ENCODE peak calls at places on chromosomes 2 and 18, in seven cellular contexts. One of them, this sample, is unnamed.

GRCh38 chr18:5500158-5500939 is 43.4 kb downstream of the EPB41L3 start:
- DNase-seq in cardiac fibroblast: no peak
- DNase-seq in tibial artery: no peak
- DNase-seq in A549: no peak
- DNase-seq in left ventricle myocardium inferior: no peak
- DNase-seq in osteoblast: no peak
- DNase-seq in astrocyte of the spinal cord: no peak
- DNase-seq in this sample: no peak

GRCh38 chr18:27763341-27763740 is 413.6 kb downstream of the CDH2 start:
- DNase-seq in cardiac fibroblast: no peak
- DNase-seq in tibial artery: no peak
- DNase-seq in A549: no peak
- DNase-seq in left ventricle myocardium inferior: no peak
- DNase-seq in osteoblast: no peak
- DNase-seq in astrocyte of the spinal cord: no peak
- DNase-seq in this sample: no peak

GRCh38 chr2:67561411-67561965 is 164.4 kb downstream of the ETAA1 start:
- DNase-seq in cardiac fibroblast: peak; percentile 88
- DNase-seq in tibial artery: no peak
- DNase-seq in A549: peak; percentile 96
- DNase-seq in left ventricle myocardium inferior: peak; percentile 62
- DNase-seq in osteoblast: peak; percentile 69
- DNase-seq in astrocyte of the spinal cord: peak; percentile 48
- DNase-seq in this sample: peak; percentile 68

GRCh38 chr18:44849361-44849760 is 168.7 kb downstream of the SETBP1 start:
- DNase-seq in cardiac fibroblast: no peak
- DNase-seq in tibial artery: no peak
- DNase-seq in A549: no peak
- DNase-seq in left ventricle myocardium inferior: no peak
- DNase-seq in osteoblast: no peak
- DNase-seq in astrocyte of the spinal cord: no peak
- DNase-seq in this sample: no peak

GRCh38 chr2:203327582-203327917 is 644 bp upstream of the ABI2 start:
- DNase-seq in cardiac fibroblast: peak; percentile 15
- DNase-seq in tibial artery: no peak
- DNase-seq in A549: no peak
- DNase-seq in left ventricle myocardium inferior: no peak
- DNase-seq in osteoblast: peak; percentile 67
- DNase-seq in astrocyte of the spinal cord: no peak
- DNase-seq in this sample: no peak

GRCh38 chr18:8893628-8894231 is 188.4 kb downstream of the MTCL1 start:
- DNase-seq in cardiac fibroblast: no peak
- DNase-seq in tibial artery: no peak
- DNase-seq in A549: no peak
- DNase-seq in left ventricle myocardium inferior: no peak
- DNase-seq in osteoblast: no peak
- DNase-seq in astrocyte of the spinal cord: no peak
- DNase-seq in this sample: no peak

GRCh38 chr2:143808166-143808565 is 678.9 kb downstream of the ARHGAP15 start:
- DNase-seq in cardiac fibroblast: no peak
- DNase-seq in tibial artery: no peak
- DNase-seq in A549: no peak
- DNase-seq in left ventricle myocardium inferior: no peak
- DNase-seq in osteoblast: no peak
- DNase-seq in astrocyte of the spinal cord: no peak
- DNase-seq in this sample: no peak

GRCh38 chr2:55120634-55121359 is 70.5 kb upstream of the RTN4 start:
- DNase-seq in cardiac fibroblast: peak; percentile 80
- DNase-seq in tibial artery: peak; percentile 78
- DNase-seq in A549: no peak
- DNase-seq in left ventricle myocardium inferior: peak; percentile 64
- DNase-seq in osteoblast: peak; percentile 42
- DNase-seq in astrocyte of the spinal cord: peak; percentile 58
- DNase-seq in this sample: no peak

GRCh38 chr2:184760931-184761330 is 162.6 kb downstream of the ZNF804A start:
- DNase-seq in cardiac fibroblast: no peak
- DNase-seq in tibial artery: no peak
- DNase-seq in A549: no peak
- DNase-seq in left ventricle myocardium inferior: no peak
- DNase-seq in osteoblast: no peak
- DNase-seq in astrocyte of the spinal cord: no peak
- DNase-seq in this sample: no peak

GRCh38 chr18:24656571-24656971 is 196.1 kb downstream of the HRH4 start:
- DNase-seq in cardiac fibroblast: no peak
- DNase-seq in tibial artery: no peak
- DNase-seq in A549: no peak
- DNase-seq in left ventricle myocardium inferior: no peak
- DNase-seq in osteoblast: peak; percentile 11
- DNase-seq in astrocyte of the spinal cord: peak; percentile 6
- DNase-seq in this sample: no peak

GRCh38 chr2:20728114-20728758 is 61.3 kb downstream of the GDF7 start:
- DNase-seq in cardiac fibroblast: peak; percentile 37
- DNase-seq in tibial artery: no peak
- DNase-seq in A549: no peak
- DNase-seq in left ventricle myocardium inferior: no peak
- DNase-seq in osteoblast: no peak
- DNase-seq in astrocyte of the spinal cord: peak; percentile 29
- DNase-seq in this sample: no peak

GRCh38 chr2:206993964-206994363 is 54.6 kb downstream of the CPO start:
- DNase-seq in cardiac fibroblast: peak; percentile 42
- DNase-seq in tibial artery: no peak
- DNase-seq in A549: no peak
- DNase-seq in left ventricle myocardium inferior: no peak
- DNase-seq in osteoblast: no peak
- DNase-seq in astrocyte of the spinal cord: no peak
- DNase-seq in this sample: no peak

GRCh38 chr2:56014075-56014730 is 90.6 kb upstream of the EFEMP1 start:
- DNase-seq in cardiac fibroblast: peak; percentile 45
- DNase-seq in tibial artery: no peak
- DNase-seq in A549: no peak
- DNase-seq in left ventricle myocardium inferior: no peak
- DNase-seq in osteoblast: no peak
- DNase-seq in astrocyte of the spinal cord: no peak
- DNase-seq in this sample: no peak

GRCh38 chr2:141699573-141699972 is 431.2 kb downstream of the LRP1B start:
- DNase-seq in cardiac fibroblast: no peak
- DNase-seq in tibial artery: no peak
- DNase-seq in A549: no peak
- DNase-seq in left ventricle myocardium inferior: no peak
- DNase-seq in osteoblast: no peak
- DNase-seq in astrocyte of the spinal cord: no peak
- DNase-seq in this sample: no peak

GRCh38 chr2:51032748-51033355 is 920 bp upstream of the NRXN1 start:
- DNase-seq in cardiac fibroblast: no peak
- DNase-seq in tibial artery: no peak
- DNase-seq in A549: no peak
- DNase-seq in left ventricle myocardium inferior: no peak
- DNase-seq in osteoblast: no peak
- DNase-seq in astrocyte of the spinal cord: no peak
- DNase-seq in this sample: no peak
- H3K4me3 ChIP-seq in cardiac fibroblast: no peak overlapping the region
- H3K4me3 ChIP-seq in tibial artery: no peak overlapping the region
- H3K4me3 ChIP-seq in A549: no peak overlapping the region
- H3K4me3 ChIP-seq in left ventricle myocardium inferior: no peak overlapping the region
- H3K4me3 ChIP-seq in osteoblast: no peak overlapping the region
- H3K4me3 ChIP-seq in astrocyte of the spinal cord: no peak overlapping the region
- H3K4me3 ChIP-seq in this sample: no peak overlapping the region

GRCh38 chr2:172103471-172104292 is 982 bp upstream of the DLX2 start:
- DNase-seq in cardiac fibroblast: peak; percentile 92
- DNase-seq in tibial artery: peak; percentile 87
- DNase-seq in A549: peak; percentile 92
- DNase-seq in left ventricle myocardium inferior: peak; percentile 73
- DNase-seq in osteoblast: peak; percentile 95
- DNase-seq in astrocyte of the spinal cord: peak; percentile 88
- DNase-seq in this sample: peak; percentile 82

GRCh38 chr2:172105715-172106124 is 3.0 kb upstream of the DLX2 start:
- DNase-seq in cardiac fibroblast: no peak
- DNase-seq in tibial artery: no peak
- DNase-seq in A549: no peak
- DNase-seq in left ventricle myocardium inferior: no peak
- DNase-seq in osteoblast: no peak
- DNase-seq in astrocyte of the spinal cord: no peak
- DNase-seq in this sample: no peak

GRCh38 chr2:172107690-172108586 is 5.2 kb upstream of the DLX2 start:
- DNase-seq in cardiac fibroblast: no peak
- DNase-seq in tibial artery: no peak
- DNase-seq in A549: no peak
- DNase-seq in left ventricle myocardium inferior: no peak
- DNase-seq in osteoblast: peak; percentile 53
- DNase-seq in astrocyte of the spinal cord: no peak
- DNase-seq in this sample: no peak

GRCh38 chr2:172108587-172108930 is 5.9 kb upstream of the DLX2 start:
- DNase-seq in cardiac fibroblast: no peak
- DNase-seq in tibial artery: no peak
- DNase-seq in A549: no peak
- DNase-seq in left ventricle myocardium inferior: no peak
- DNase-seq in osteoblast: peak; percentile 29
- DNase-seq in astrocyte of the spinal cord: no peak
- DNase-seq in this sample: no peak

DNA sequence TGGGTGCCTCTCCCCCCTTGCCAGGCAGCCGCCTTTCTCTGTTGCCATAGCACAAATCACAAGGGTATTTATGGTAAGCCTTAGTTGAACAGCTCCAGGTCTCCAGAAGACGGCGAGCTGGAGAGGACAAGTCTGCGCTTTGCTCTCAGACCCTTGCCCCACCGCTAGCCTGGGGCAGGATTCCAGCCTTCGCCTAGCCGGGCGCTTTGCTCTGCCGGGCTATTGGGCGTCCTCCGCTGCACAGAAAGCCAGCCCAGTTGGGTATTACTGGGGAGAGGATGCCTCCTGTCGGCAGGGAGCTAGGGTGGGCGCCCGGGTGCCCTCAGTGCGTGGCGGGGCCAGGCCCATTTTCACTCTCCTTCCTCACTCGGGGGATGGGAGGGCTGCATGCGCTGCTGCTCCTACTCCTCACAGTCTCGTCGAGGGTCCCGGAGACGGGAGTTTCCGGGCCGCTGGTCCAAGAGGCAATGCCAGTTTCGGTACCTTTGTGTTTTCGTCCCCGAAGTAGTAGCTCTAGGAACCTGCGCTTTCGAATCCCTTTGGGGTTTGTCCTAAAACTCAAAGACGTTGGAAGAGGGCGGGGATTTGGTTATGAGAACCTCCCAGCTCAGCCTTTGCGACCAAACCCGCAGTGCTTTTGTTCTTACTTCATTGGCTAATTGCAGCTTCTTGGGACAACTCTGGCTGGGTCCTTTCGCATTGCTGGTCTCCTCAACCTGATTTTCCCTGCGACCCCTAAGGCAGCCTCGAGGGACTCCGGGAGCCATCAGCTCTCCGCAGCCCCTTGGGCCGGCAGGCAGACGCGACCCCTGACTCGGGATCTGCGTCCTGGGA is 3.6 kb upstream of the DLX2 start:
- DNase-seq in cardiac fibroblast: peak; percentile 52
- DNase-seq in tibial artery: no peak
- DNase-seq in A549: peak; percentile 71
- DNase-seq in left ventricle myocardium inferior: no peak
- DNase-seq in osteoblast: peak; percentile 96
- DNase-seq in astrocyte of the spinal cord: no peak
- DNase-seq in this sample: no peak
- TF ChIP-seq CTCF in cardiac fibroblast: peak; percentile 60
- TF ChIP-seq CTCF in tibial artery: peak; percentile 15
- TF ChIP-seq CTCF in A549: peak; percentile 67
- TF ChIP-seq CTCF in left ventricle myocardium inferior: peak; percentile 36
- TF ChIP-seq CTCF in osteoblast: peak; percentile 63
- TF ChIP-seq CTCF in astrocyte of the spinal cord: peak; percentile 50
- TF ChIP-seq CTCF in this sample: peak; percentile 3

GRCh38 chr2:118943286-118943685 is 1.3 kb downstream of the MARCO start:
- DNase-seq in cardiac fibroblast: no peak
- DNase-seq in tibial artery: no peak
- DNase-seq in A549: no peak
- DNase-seq in left ventricle myocardium inferior: no peak
- DNase-seq in osteoblast: no peak
- DNase-seq in astrocyte of the spinal cord: no peak
- DNase-seq in this sample: no peak

GRCh38 chr2:118940008-118940407 is 2.0 kb upstream of the MARCO start:
- DNase-seq in cardiac fibroblast: no peak
- DNase-seq in tibial artery: no peak
- DNase-seq in A549: no peak
- DNase-seq in left ventricle myocardium inferior: no peak
- DNase-seq in osteoblast: no peak
- DNase-seq in astrocyte of the spinal cord: no peak
- DNase-seq in this sample: no peak

GRCh38 chr2:118945921-118946320 is 3.9 kb downstream of the MARCO start:
- DNase-seq in cardiac fibroblast: no peak
- DNase-seq in tibial artery: no peak
- DNase-seq in A549: no peak
- DNase-seq in left ventricle myocardium inferior: no peak
- DNase-seq in osteoblast: no peak
- DNase-seq in astrocyte of the spinal cord: no peak
- DNase-seq in this sample: no peak

GRCh38 chr2:118940486-118941120 is 1.4 kb upstream of the MARCO start:
- DNase-seq in cardiac fibroblast: no peak
- DNase-seq in tibial artery: peak; percentile 72
- DNase-seq in A549: no peak
- DNase-seq in left ventricle myocardium inferior: peak; percentile 32
- DNase-seq in osteoblast: peak; percentile 25
- DNase-seq in astrocyte of the spinal cord: no peak
- DNase-seq in this sample: peak; percentile 29

DNA sequence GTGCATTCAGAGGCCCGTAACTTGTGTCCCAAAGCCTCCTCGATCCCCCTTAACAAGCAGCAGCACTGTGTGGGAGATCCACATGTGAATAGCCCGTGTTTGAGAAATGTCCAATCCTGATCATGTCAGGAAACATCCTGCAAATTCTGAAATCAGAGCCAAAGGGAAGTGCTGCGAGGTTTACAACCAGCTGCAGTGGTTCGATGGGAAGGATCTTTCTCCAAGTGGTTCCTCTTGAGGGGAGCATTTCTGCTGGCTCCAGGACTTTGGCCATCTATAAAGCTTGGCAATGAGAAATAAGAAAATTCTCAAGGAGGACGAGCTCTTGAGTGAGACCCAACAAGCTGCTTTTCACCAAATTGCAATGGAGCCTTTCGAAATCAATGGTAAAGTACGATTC is at the start of gene MARCO:
- DNase-seq in cardiac fibroblast: no peak
- DNase-seq in tibial artery: no peak
- DNase-seq in A549: no peak
- DNase-seq in left ventricle myocardium inferior: no peak
- DNase-seq in osteoblast: no peak
- DNase-seq in astrocyte of the spinal cord: no peak
- DNase-seq in this sample: no peak
- H3K4me3 ChIP-seq in cardiac fibroblast: no peak within 1 kb of the TSS
- H3K4me3 ChIP-seq in tibial artery: no peak within 1 kb of the TSS
- H3K4me3 ChIP-seq in A549: no peak within 1 kb of the TSS
- H3K4me3 ChIP-seq in left ventricle myocardium inferior: no peak within 1 kb of the TSS
- H3K4me3 ChIP-seq in osteoblast: no peak within 1 kb of the TSS
- H3K4me3 ChIP-seq in astrocyte of the spinal cord: no peak within 1 kb of the TSS
- H3K4me3 ChIP-seq in this sample: no peak within 1 kb of the TSS

GRCh38 chr2:677056-677949 is at the start of gene TMEM18:
- DNase-seq in cardiac fibroblast: peak; percentile 99
- DNase-seq in tibial artery: peak; percentile 97
- DNase-seq in A549: peak; percentile 100
- DNase-seq in left ventricle myocardium inferior: peak; percentile 90
- DNase-seq in osteoblast: peak; percentile 98
- DNase-seq in astrocyte of the spinal cord: peak; percentile 98
- DNase-seq in this sample: peak; percentile 84
- TF ChIP-seq CTCF in cardiac fibroblast: peak; percentile 25
- TF ChIP-seq CTCF in tibial artery: peak; percentile 28
- TF ChIP-seq CTCF in A549: peak; percentile 19
- TF ChIP-seq CTCF in left ventricle myocardium inferior: peak; percentile 44
- TF ChIP-seq CTCF in osteoblast: no peak
- TF ChIP-seq CTCF in astrocyte of the spinal cord: peak; percentile 41
- TF ChIP-seq CTCF in this sample: peak; percentile 7

This sample was measured in ascending aorta.